ENCODE peak calls at places on chromosomes 13 and 19, in four cellular contexts. Y is transverse colon, A is neural progenitor cell, G is colonic mucosa. J is an unnamed sample.

GRCh38 chr13:27621366-27622101 is at the start of gene POLR1D:
- DNase-seq in Y (peak; percentile 89), A (peak; percentile 90), G (peak; percentile 89), J (no peak)

GRCh38 chr19:49891393-49891792 is 5.3 kb downstream of the IL4I1 start:
- DNase-seq in A (no peak), Y (no peak), G (no peak), J (no peak)

GRCh38 chr13:113184568-113185440 is 23.7 kb downstream of the PCID2 start:
- DNase-seq in G (no peak), Y (no peak), A (no peak), J (no peak)

GRCh38 chr19:51572908-51573307 is 1.8 kb downstream of the ZNF175 start:
- DNase-seq in A (no peak), G (no peak), Y (no peak), J (peak; percentile 7)

GRCh38 chr19:8355631-8356402 is 8.1 kb upstream of the ANGPTL4 start:
- DNase-seq in Y (no peak), G (no peak), A (no peak), J (peak; percentile 98)

GRCh38 chr19:21709464-21709863 is 57.9 kb downstream of the ZNF100 start:
- DNase-seq in A (no peak), G (no peak), Y (no peak), J (no peak)

GRCh38 chr19:7680606-7681335 is at the start of gene TRAPPC5:
- DNase-seq in Y (peak; percentile 89), G (peak; percentile 87), A (peak; percentile 96), J (peak; percentile 40)

GRCh38 chr13:103178986-103179695 is 112.9 kb upstream of the SLC10A2 start:
- DNase-seq in A (no peak), G (no peak), Y (no peak), J (no peak)

GRCh38 chr19:40962460-40962961 is 28.6 kb upstream of the CYP2B6 start:
- DNase-seq in Y (no peak), G (no peak), A (no peak), J (no peak)

GRCh38 chr19:20197747-20198146 is 30.7 kb downstream of the ZNF486 start:
- DNase-seq in Y (no peak), G (no peak), A (no peak), J (no peak)

GRCh38 chr13:114151565-114152284 is 19.3 kb upstream of the RASA3 start:
- DNase-seq in Y (peak; percentile 92), G (peak; percentile 93), A (no peak), J (no peak)

GRCh38 chr19:40523322-40524047 is 53.2 kb upstream of the SHKBP1 start:
- DNase-seq in A (peak; percentile 83), Y (peak; percentile 88), G (peak; percentile 79), J (no peak)

GRCh38 chr13:94706854-94707399 is 5.4 kb downstream of the SOX21 start:
- DNase-seq in A (peak; percentile 96), G (no peak), Y (no peak), J (no peak)

GRCh38 chr19:48992571-48993174 is 436 bp downstream of the GYS1 start:
- DNase-seq in G (peak; percentile 47), Y (no peak), A (no peak), J (no peak)

GRCh38 chr13:97436845-97437244 is 2.9 kb downstream of the RAP2A start:
- DNase-seq in G (no peak), A (no peak), Y (no peak), J (no peak)

GRCh38 chr19:12052571-12053169 is at the start of gene ZNF878:
- DNase-seq in Y (peak; percentile 93), A (peak; percentile 99), G (peak; percentile 98), J (peak; percentile 25)

GRCh38 chr13:28585557-28585956 is 73.4 kb upstream of the POMP start:
- DNase-seq in Y (no peak), G (no peak), A (no peak), J (no peak)

GRCh38 chr13:87459419-87459818 is 211.8 kb upstream of the SLITRK5 start:
- DNase-seq in Y (no peak), G (no peak), A (no peak), J (no peak)

GRCh38 chr19:41323023-41323422 is 13.1 kb downstream of the CCDC97 start:
- DNase-seq in G (no peak), Y (no peak), A (no peak), J (no peak)

GRCh38 chr13:28373803-28374202 is 121.1 kb downstream of the FLT1 start:
- DNase-seq in A (no peak), Y (no peak), G (no peak), J (no peak)

GRCh38 chr13:46171739-46172138 is 10.2 kb downstream of the LCP1 start:
- DNase-seq in G (no peak), A (no peak), Y (no peak), J (no peak)
- H3K4me3 ChIP-seq in G (no peak overlapping the region), A (no peak overlapping the region), Y (no peak overlapping the region), J (no peak overlapping the region)

DNA sequence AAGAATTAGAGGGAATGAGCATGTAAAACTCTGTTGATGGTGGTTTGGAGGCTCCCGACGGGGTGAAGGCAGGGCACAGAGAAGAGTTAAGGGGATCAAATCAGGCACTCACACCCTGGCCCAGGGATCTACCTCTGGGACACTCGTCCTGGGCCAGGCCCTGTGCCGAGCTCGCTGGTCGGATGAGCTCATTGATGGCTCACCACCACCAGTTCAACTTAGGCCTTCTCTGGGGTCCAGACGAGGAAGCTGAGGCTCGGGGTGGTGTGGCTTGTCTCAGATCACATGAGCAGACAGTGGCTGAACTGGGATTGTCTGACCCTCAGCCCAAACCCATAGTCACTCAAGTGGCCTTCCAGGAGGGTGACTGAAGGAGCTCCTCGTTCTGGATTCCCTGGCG is 1.6 kb downstream of the NACC1 start:
- DNase-seq in G (no peak), Y (no peak), A (no peak), J (no peak)
- H3K4me3 ChIP-seq in G (no peak overlapping the region), Y (no peak overlapping the region), A (peak overlapping the region; percentile 100), J (peak overlapping the region; percentile 96)

DNA sequence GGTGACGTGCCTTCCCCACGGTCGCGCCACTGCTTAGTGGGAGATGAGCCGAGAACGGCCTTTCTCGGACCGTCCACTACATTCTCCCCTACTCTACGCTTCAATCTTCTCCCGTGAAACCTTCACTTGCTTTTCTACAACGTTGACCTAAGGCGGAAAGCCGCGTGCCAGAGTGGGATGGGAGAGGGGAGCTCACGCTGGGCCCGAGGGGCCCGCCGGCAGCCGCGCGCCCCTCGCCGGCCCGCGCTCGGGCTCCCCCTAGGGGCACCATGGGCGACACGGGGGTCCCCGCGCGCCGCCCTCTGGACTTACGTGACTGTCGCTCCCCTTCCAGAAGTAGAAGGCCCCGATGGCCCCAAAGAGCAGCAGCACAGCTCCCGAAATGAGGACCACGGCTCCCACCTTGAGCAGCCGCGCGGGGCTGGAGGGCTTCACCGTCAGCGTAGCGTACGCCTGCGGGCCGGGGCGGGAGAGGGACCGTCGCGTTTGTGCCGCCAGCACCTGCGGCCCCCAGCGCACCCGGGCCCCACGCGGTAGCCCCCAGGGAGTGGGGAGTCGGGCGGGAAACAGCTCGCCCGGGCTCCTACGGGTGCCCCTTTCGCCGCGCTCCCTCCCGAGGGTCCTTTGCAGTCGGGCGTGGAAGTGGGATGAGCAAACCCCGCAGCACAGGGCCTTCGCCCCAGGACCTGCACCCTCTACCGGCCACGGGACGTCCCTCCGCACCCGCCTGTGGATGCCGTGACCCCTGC is 727 bp downstream of the CNMD start:
- DNase-seq in G (no peak), A (peak; percentile 87), Y (no peak), J (no peak)
- H3K4me3 ChIP-seq in G (peak overlapping the region; percentile 17), A (peak overlapping the region; percentile 55), Y (peak overlapping the region; percentile 25), J (peak overlapping the region; percentile 33)

GRCh38 chr19:39202998-39203355 is 1.1 kb downstream of the SYCN start:
- DNase-seq in Y (no peak), A (no peak), G (no peak), J (no peak)
- H3K4me3 ChIP-seq in Y (no peak overlapping the region), A (no peak overlapping the region), G (no peak overlapping the region), J (no peak overlapping the region)

GRCh38 chr19:55358943-55359908 is 3.8 kb downstream of the GARIN5B start:
- DNase-seq in G (no peak), A (no peak), Y (no peak), J (no peak)
- H3K4me3 ChIP-seq in G (no peak overlapping the region), A (no peak overlapping the region), Y (no peak overlapping the region), J (no peak overlapping the region)